ENCODE peak calls at places on chromosomes 1 and 21, in eight cellular contexts. One of them, this sample, is unnamed.

GRCh38 chr21:29306920-29307319 is 8.2 kb downstream of the BACH1 start:
- DNase-seq in nephron progenitor cell: no peak
- DNase-seq in GM12864: no peak
- DNase-seq in A549: no peak
- DNase-seq in RWPE1: no peak
- DNase-seq in tibial artery: no peak
- DNase-seq in stomach: no peak
- DNase-seq in neural crest cell: no peak
- DNase-seq in this sample: no peak

GRCh38 chr21:25508364-25508763 is 98.9 kb downstream of the MRPL39 start:
- DNase-seq in nephron progenitor cell: no peak
- DNase-seq in GM12864: no peak
- DNase-seq in A549: no peak
- DNase-seq in RWPE1: no peak
- DNase-seq in tibial artery: no peak
- DNase-seq in stomach: no peak
- DNase-seq in neural crest cell: no peak
- DNase-seq in this sample: no peak

GRCh38 chr1:202130816-202131522 is 8.3 kb downstream of the GPR37L1 start:
- DNase-seq in nephron progenitor cell: no peak
- DNase-seq in GM12864: no peak
- DNase-seq in A549: no peak
- DNase-seq in RWPE1: no peak
- DNase-seq in tibial artery: no peak
- DNase-seq in stomach: no peak
- DNase-seq in neural crest cell: no peak
- DNase-seq in this sample: no peak

GRCh38 chr1:145983206-145983675 is 13.1 kb downstream of the TXNIP start:
- DNase-seq in nephron progenitor cell: no peak
- DNase-seq in GM12864: no peak
- DNase-seq in A549: no peak
- DNase-seq in RWPE1: no peak
- DNase-seq in tibial artery: no peak
- DNase-seq in stomach: peak; percentile 88
- DNase-seq in neural crest cell: no peak
- DNase-seq in this sample: no peak

GRCh38 chr1:244444854-244445253 is 6.9 kb downstream of the ADSS2 start:
- DNase-seq in nephron progenitor cell: no peak
- DNase-seq in GM12864: no peak
- DNase-seq in A549: no peak
- DNase-seq in RWPE1: no peak
- DNase-seq in tibial artery: no peak
- DNase-seq in stomach: no peak
- DNase-seq in neural crest cell: no peak
- DNase-seq in this sample: no peak

GRCh38 chr1:203807211-203807610 is 11.8 kb downstream of the ZBED6 start:
- DNase-seq in nephron progenitor cell: no peak
- DNase-seq in GM12864: no peak
- DNase-seq in A549: no peak
- DNase-seq in RWPE1: no peak
- DNase-seq in tibial artery: no peak
- DNase-seq in stomach: no peak
- DNase-seq in neural crest cell: no peak
- DNase-seq in this sample: no peak

GRCh38 chr1:50080904-50081586 is 27.7 kb upstream of the ELAVL4 start:
- DNase-seq in nephron progenitor cell: no peak
- DNase-seq in GM12864: no peak
- DNase-seq in A549: no peak
- DNase-seq in RWPE1: no peak
- DNase-seq in tibial artery: no peak
- DNase-seq in stomach: no peak
- DNase-seq in neural crest cell: no peak
- DNase-seq in this sample: peak; percentile 62

GRCh38 chr1:210231846-210232523 is 611 bp upstream of the SERTAD4 start:
- DNase-seq in nephron progenitor cell: no peak
- DNase-seq in GM12864: no peak
- DNase-seq in A549: no peak
- DNase-seq in RWPE1: no peak
- DNase-seq in tibial artery: no peak
- DNase-seq in stomach: no peak
- DNase-seq in neural crest cell: no peak
- DNase-seq in this sample: peak; percentile 40

GRCh38 chr1:44619261-44619900 is 54.9 kb downstream of the TMEM53 start:
- DNase-seq in nephron progenitor cell: peak; percentile 49
- DNase-seq in GM12864: no peak
- DNase-seq in A549: no peak
- DNase-seq in RWPE1: no peak
- DNase-seq in tibial artery: no peak
- DNase-seq in stomach: no peak
- DNase-seq in neural crest cell: no peak
- DNase-seq in this sample: no peak

GRCh38 chr1:68959631-68960030 is 462.7 kb upstream of the DEPDC1 start:
- DNase-seq in nephron progenitor cell: no peak
- DNase-seq in GM12864: no peak
- DNase-seq in A549: no peak
- DNase-seq in RWPE1: no peak
- DNase-seq in tibial artery: no peak
- DNase-seq in stomach: no peak
- DNase-seq in neural crest cell: no peak
- DNase-seq in this sample: no peak

GRCh38 chr1:72623299-72623708 is 341.0 kb upstream of the NEGR1 start:
- DNase-seq in nephron progenitor cell: peak; percentile 7
- DNase-seq in GM12864: peak; percentile 2
- DNase-seq in A549: no peak
- DNase-seq in RWPE1: peak; percentile 4
- DNase-seq in tibial artery: no peak
- DNase-seq in stomach: no peak
- DNase-seq in neural crest cell: peak; percentile 1
- DNase-seq in this sample: no peak

GRCh38 chr1:221478050-221478949 is 263.6 kb downstream of the DUSP10 start:
- DNase-seq in nephron progenitor cell: peak; percentile 33
- DNase-seq in GM12864: peak; percentile 31
- DNase-seq in A549: peak; percentile 34
- DNase-seq in RWPE1: peak; percentile 89
- DNase-seq in tibial artery: no peak
- DNase-seq in stomach: no peak
- DNase-seq in neural crest cell: peak; percentile 7
- DNase-seq in this sample: peak; percentile 31

DNA sequence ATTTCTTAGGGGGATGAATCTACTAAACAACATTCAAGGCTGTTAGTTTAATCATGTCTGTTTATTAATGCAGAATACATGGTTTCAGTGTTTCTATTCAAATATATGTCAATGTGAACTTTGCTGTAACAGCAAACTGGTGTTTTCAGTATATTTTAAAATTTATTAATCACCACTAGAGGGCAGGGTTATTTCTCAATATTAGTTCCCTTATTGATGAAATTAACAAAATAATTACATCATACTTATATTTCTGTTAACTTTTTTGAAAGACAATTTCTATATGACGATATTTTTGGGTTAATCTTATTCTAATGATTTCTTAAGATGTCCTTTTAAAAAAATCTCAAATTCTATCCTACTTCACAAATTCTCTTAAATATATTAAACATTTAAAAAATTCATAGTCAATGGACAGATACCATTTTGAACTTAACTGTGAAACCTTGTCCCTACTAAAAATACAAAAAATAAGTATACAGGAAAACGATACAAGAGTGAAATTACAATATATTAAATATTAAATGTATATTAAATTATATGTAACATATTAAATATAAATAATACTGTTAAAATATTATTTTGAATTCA is 1034.1 kb upstream of the PRMT6 start:
- DNase-seq in nephron progenitor cell: no peak
- DNase-seq in GM12864: no peak
- DNase-seq in A549: no peak
- DNase-seq in RWPE1: peak; percentile 12
- DNase-seq in tibial artery: no peak
- DNase-seq in stomach: no peak
- DNase-seq in neural crest cell: no peak
- DNase-seq in this sample: no peak
- TF ChIP-seq CTCF in nephron progenitor cell: peak; percentile 58
- TF ChIP-seq CTCF in GM12864: peak; percentile 16
- TF ChIP-seq CTCF in A549: peak; percentile 6
- TF ChIP-seq CTCF in RWPE1: peak; percentile 44
- TF ChIP-seq CTCF in tibial artery: no peak
- TF ChIP-seq CTCF in stomach: no peak
- TF ChIP-seq CTCF in neural crest cell: peak; percentile 78
- TF ChIP-seq CTCF in this sample: no peak

GRCh38 chr1:148389027-148389339 is 94.1 kb downstream of the PPIAL4G start:
- DNase-seq in nephron progenitor cell: no peak
- DNase-seq in GM12864: no peak
- DNase-seq in A549: no peak
- DNase-seq in RWPE1: no peak
- DNase-seq in tibial artery: no peak
- DNase-seq in stomach: no peak
- DNase-seq in neural crest cell: no peak
- DNase-seq in this sample: no peak
- TF ChIP-seq CTCF in nephron progenitor cell: no peak
- TF ChIP-seq CTCF in GM12864: no peak
- TF ChIP-seq CTCF in A549: no peak
- TF ChIP-seq CTCF in RWPE1: no peak
- TF ChIP-seq CTCF in tibial artery: no peak
- TF ChIP-seq CTCF in stomach: no peak
- TF ChIP-seq CTCF in neural crest cell: no peak
- TF ChIP-seq CTCF in this sample: no peak

DNA sequence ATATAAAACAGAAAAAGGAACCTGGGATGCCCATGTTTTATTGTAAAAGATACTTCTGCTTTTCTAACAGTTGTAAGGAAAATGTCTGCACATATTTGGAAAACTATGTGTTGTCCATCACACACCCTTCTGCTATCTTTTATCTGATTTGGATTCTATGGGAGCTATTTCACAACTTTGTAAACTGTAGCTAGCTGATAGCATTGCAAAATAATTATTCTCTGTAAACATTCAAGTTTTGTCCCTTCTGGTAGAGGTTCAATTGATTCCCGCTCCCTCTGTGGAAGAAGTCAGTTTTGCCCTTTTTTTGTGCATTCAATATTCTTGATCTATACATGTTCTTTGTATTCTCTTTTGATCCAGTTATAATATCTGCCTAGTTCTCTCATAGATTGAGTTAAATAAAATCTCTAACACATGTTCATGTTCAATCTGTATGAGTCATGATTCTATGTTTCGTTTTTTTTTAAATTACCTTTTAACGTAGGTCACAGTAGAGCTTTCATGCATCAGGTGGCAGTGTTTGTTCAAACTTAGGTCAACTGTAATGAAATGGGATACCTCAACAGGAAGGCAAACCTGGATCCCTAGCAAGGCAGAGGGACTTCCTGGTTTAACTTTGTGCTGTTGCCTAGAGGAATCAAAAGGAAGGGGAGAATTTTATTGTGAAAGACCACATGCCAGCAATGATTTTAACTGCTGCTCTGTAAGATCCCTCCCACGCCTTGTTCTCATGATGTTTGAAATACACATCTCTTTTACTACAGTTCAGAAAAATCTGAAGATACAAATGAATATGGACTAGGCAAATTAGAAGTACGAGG is 26.0 kb upstream of the BCL9 start:
- DNase-seq in nephron progenitor cell: no peak
- DNase-seq in GM12864: no peak
- DNase-seq in A549: no peak
- DNase-seq in RWPE1: peak; percentile 73
- DNase-seq in tibial artery: no peak
- DNase-seq in stomach: peak; percentile 31
- DNase-seq in neural crest cell: no peak
- DNase-seq in this sample: peak; percentile 62
- TF ChIP-seq CTCF in nephron progenitor cell: no peak
- TF ChIP-seq CTCF in GM12864: no peak
- TF ChIP-seq CTCF in A549: peak; percentile 37
- TF ChIP-seq CTCF in RWPE1: peak; percentile 11
- TF ChIP-seq CTCF in tibial artery: no peak
- TF ChIP-seq CTCF in stomach: no peak
- TF ChIP-seq CTCF in neural crest cell: no peak
- TF ChIP-seq CTCF in this sample: peak; percentile 46

DNA sequence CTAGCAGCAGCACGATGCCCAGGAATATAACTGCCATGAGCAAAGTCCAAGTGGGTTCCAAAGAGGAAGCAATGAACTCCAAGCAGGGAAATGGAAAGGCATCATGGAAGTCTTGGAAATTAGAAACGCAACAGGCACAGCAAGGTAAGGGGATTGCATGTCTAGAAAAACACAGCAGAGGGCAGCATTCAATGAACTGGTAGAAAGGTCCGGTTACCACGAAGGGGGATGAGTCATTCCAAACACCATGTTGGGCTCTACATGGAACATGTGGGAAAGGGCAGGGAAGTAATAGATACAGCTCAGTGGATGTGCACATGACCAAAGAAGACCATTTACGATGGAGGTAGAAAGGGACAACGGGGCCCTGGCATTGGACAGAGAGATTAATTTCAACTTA is 36.4 kb downstream of the RXRG start:
- DNase-seq in nephron progenitor cell: peak; percentile 27
- DNase-seq in GM12864: no peak
- DNase-seq in A549: peak; percentile 39
- DNase-seq in RWPE1: peak; percentile 45
- DNase-seq in tibial artery: no peak
- DNase-seq in stomach: peak; percentile 32
- DNase-seq in neural crest cell: peak; percentile 21
- DNase-seq in this sample: peak; percentile 63
- TF ChIP-seq CTCF in nephron progenitor cell: peak; percentile 50
- TF ChIP-seq CTCF in GM12864: peak; percentile 54
- TF ChIP-seq CTCF in A549: peak; percentile 33
- TF ChIP-seq CTCF in RWPE1: no peak
- TF ChIP-seq CTCF in tibial artery: no peak
- TF ChIP-seq CTCF in stomach: no peak
- TF ChIP-seq CTCF in neural crest cell: peak; percentile 57
- TF ChIP-seq CTCF in this sample: peak; percentile 58